ENCODE peak calls at places on chromosomes 13 and 19, in ten cellular contexts. T is stimulated activated CD4-positive, alpha-beta T cell treated with anti-CD3 and anti-CD28 coated beads, Interleukin-2, amount 100 ng/mL, for 48 hours; E is RKO; V is colonic mucosa; S is NCI-H146; P is aorta; D is LHCN-M2; I is KG1; L is AG09309; X is activated T-helper 1 cell treated with anti-CD3 and anti-CD28 coated beads, Interleukin-2, amount 50 U/mL, for 16 hours. F is an unnamed sample.

GRCh38 chr19:30695171-30695875 is 323.1 kb downstream of the ZNF536 start:
- DNase-seq in I (no peak), V (no peak), P (no peak), E (peak; percentile 29), L (no peak), D (no peak), T (no peak), S (no peak), X (no peak), F (no peak)

GRCh38 chr13:110713981-110714797 is 689 bp downstream of the ING1 start:
- DNase-seq in T (peak; percentile 44), V (peak; percentile 63), X (peak; percentile 55), L (no peak), E (peak; percentile 58), P (peak; percentile 83), I (no peak), D (peak; percentile 31), S (peak; percentile 76), F (no peak)

GRCh38 chr19:18440421-18440877 is 2.5 kb upstream of the ISYNA1 start:
- DNase-seq in P (no peak), S (peak; percentile 20), T (no peak), I (no peak), V (no peak), E (peak; percentile 46), D (no peak), L (no peak), X (no peak), F (no peak)

GRCh38 chr13:105442941-105443340 is 1092.5 kb downstream of the EFNB2 start:
- DNase-seq in T (no peak), V (no peak), E (peak; percentile 90), P (no peak), I (no peak), D (peak; percentile 98), X (no peak), S (no peak), L (peak; percentile 91), F (peak; percentile 96)

GRCh38 chr19:42204684-42205083 is 12.8 kb downstream of the DEDD2 start:
- DNase-seq in D (no peak), T (no peak), I (no peak), X (no peak), S (no peak), E (no peak), V (no peak), P (peak; percentile 9), L (no peak), F (no peak)

GRCh38 chr19:50906217-50906616 is 5.0 kb downstream of the KLK4 start:
- DNase-seq in P (no peak), S (peak; percentile 47), X (no peak), E (peak; percentile 33), I (no peak), T (peak; percentile 49), V (peak; percentile 32), L (no peak), D (no peak), F (no peak)

GRCh38 chr19:38288127-38288855 is 15.8 kb upstream of the C19orf33 start:
- DNase-seq in P (no peak), I (no peak), D (no peak), V (no peak), X (no peak), S (no peak), E (no peak), T (no peak), L (no peak), F (no peak)

GRCh38 chr13:23871616-23872220 is 17.5 kb downstream of the MIPEP start:
- DNase-seq in E (peak; percentile 58), D (peak; percentile 66), S (peak; percentile 5), I (no peak), V (no peak), T (no peak), L (no peak), X (no peak), P (no peak), F (no peak)

GRCh38 chr19:6042776-6043726 is 65.1 kb upstream of the RANBP3 start:
- DNase-seq in D (no peak), L (no peak), P (no peak), X (no peak), S (no peak), E (no peak), V (no peak), T (no peak), I (no peak), F (no peak)

GRCh38 chr19:15113245-15114152 is 6.3 kb downstream of the SYDE1 start:
- DNase-seq in P (peak; percentile 77), S (no peak), E (peak; percentile 16), V (no peak), T (no peak), D (no peak), L (no peak), I (no peak), X (no peak), F (no peak)

GRCh38 chr13:113724016-113724758 is 34.8 kb upstream of the TMEM255B start:
- DNase-seq in I (no peak), V (no peak), D (no peak), T (no peak), E (no peak), S (no peak), L (no peak), X (no peak), P (peak; percentile 72), F (no peak)

GRCh38 chr19:57637379-57637778 is 4.4 kb downstream of the ZNF211 start:
- DNase-seq in P (no peak), V (no peak), E (no peak), T (no peak), S (no peak), I (no peak), X (no peak), D (no peak), L (no peak), F (no peak)

GRCh38 chr19:29942404-29943261 is 594 bp downstream of the URI1 start:
- DNase-seq in P (peak; percentile 86), I (peak; percentile 15), V (peak; percentile 67), D (peak; percentile 26), L (no peak), E (peak; percentile 61), S (peak; percentile 71), X (peak; percentile 60), T (peak; percentile 63), F (no peak)

GRCh38 chr13:112690242-112690943 is 555 bp downstream of the ATP11A start:
- DNase-seq in S (peak; percentile 69), E (peak; percentile 31), I (no peak), L (no peak), V (peak; percentile 47), X (no peak), D (peak; percentile 36), P (peak; percentile 87), T (peak; percentile 19), F (no peak)

GRCh38 chr19:45437328-45437727 is 13.6 kb upstream of the ERCC1 start:
- DNase-seq in E (no peak), X (no peak), S (no peak), P (no peak), I (no peak), D (no peak), V (no peak), L (no peak), T (no peak), F (no peak)